ENCODE peak calls at places on chromosomes 7 and 10, in five cellular contexts. D, G, M, Q and H are unnamed samples.

GRCh38 chr7:141696386-141696785 is 5.6 kb downstream of the DENND11 start:
- ATAC-seq in Q (no peak), M (no peak), D (peak; percentile 32), G (no peak), H (no peak)

GRCh38 chr10:77496941-77497420 is 140.6 kb downstream of the KCNMA1 start:
- ATAC-seq in G (no peak), M (no peak), Q (no peak), D (no peak), H (no peak)

GRCh38 chr10:689433-690226 is at the start of gene DIP2C:
- ATAC-seq in G (peak; percentile 22), D (peak; percentile 88), Q (no peak), M (peak; percentile 84), H (peak; percentile 78)

GRCh38 chr10:114607358-114607998 is 50.6 kb downstream of the ABLIM1 start:
- ATAC-seq in Q (no peak), D (no peak), G (no peak), M (peak; percentile 22), H (peak; percentile 74)

GRCh38 chr7:1924185-1924817 is 254.2 kb downstream of the ELFN1 start:
- ATAC-seq in D (no peak), G (peak; percentile 16), M (no peak), Q (peak; percentile 55), H (no peak)

GRCh38 chr7:122137291-122138077 is 6.6 kb downstream of the AASS start:
- ATAC-seq in G (no peak), M (peak; percentile 56), D (peak; percentile 63), Q (no peak), H (peak; percentile 51)

GRCh38 chr10:127592586-127592985 is 43.5 kb downstream of the NPS start:
- ATAC-seq in D (no peak), Q (no peak), G (no peak), M (no peak), H (no peak)

GRCh38 chr7:30308392-30308791 is 24.0 kb downstream of the ZNRF2 start:
- ATAC-seq in M (no peak), D (no peak), G (peak; percentile 74), Q (peak; percentile 75), H (peak; percentile 52)

GRCh38 chr7:39709768-39710291 is 86.5 kb downstream of the RALA start:
- ATAC-seq in G (no peak), M (peak; percentile 76), D (peak; percentile 89), Q (no peak), H (peak; percentile 86)

GRCh38 chr7:2714636-2715035 is 26.6 kb downstream of the AMZ1 start:
- ATAC-seq in Q (no peak), M (no peak), D (no peak), G (no peak), H (no peak)

GRCh38 chr7:117717341-117717740 is 155.9 kb downstream of the CTTNBP2 start:
- ATAC-seq in Q (no peak), D (no peak), M (no peak), G (no peak), H (no peak)

GRCh38 chr7:24284699-24285506 is 913 bp downstream of the NPY start:
- ATAC-seq in D (peak; percentile 62), Q (no peak), M (no peak), G (peak; percentile 25), H (peak; percentile 54)

GRCh38 chr7:77330169-77330882 is 85.8 kb downstream of the GSAP start:
- ATAC-seq in Q (peak; percentile 70), D (peak; percentile 65), G (peak; percentile 49), M (peak; percentile 71), H (no peak)

GRCh38 chr7:135232720-135233119 is 918 bp upstream of the STRA8 start:
- ATAC-seq in D (no peak), M (no peak), Q (no peak), G (no peak), H (peak; percentile 40)

GRCh38 chr10:100447648-100448047 is 15.2 kb upstream of the WNT8B start:
- ATAC-seq in G (no peak), Q (no peak), M (no peak), D (no peak), H (no peak)

GRCh38 chr10:47447209-47447608 is 36.7 kb downstream of the ANXA8 start:
- ATAC-seq in Q (no peak), M (no peak), D (no peak), G (no peak), H (no peak)

GRCh38 chr7:107078517-107078966 is 34.0 kb downstream of the PRKAR2B start:
- ATAC-seq in Q (peak; percentile 20), G (no peak), M (no peak), D (peak; percentile 91), H (peak; percentile 81)

GRCh38 chr10:99994801-99995200 is 14.9 kb downstream of the DNMBP start:
- ATAC-seq in D (no peak), M (no peak), Q (no peak), G (no peak), H (no peak)

GRCh38 chr7:19224951-19225350 is 79.7 kb upstream of the FERD3L start:
- ATAC-seq in G (no peak), Q (no peak), M (no peak), D (no peak), H (no peak)

GRCh38 chr7:69739906-69740545 is 141.8 kb downstream of the AUTS2 start:
- ATAC-seq in Q (no peak), D (peak; percentile 19), G (peak; percentile 34), M (peak; percentile 85), H (peak; percentile 83)

GRCh38 chr7:107304063-107304462 is 135.3 kb downstream of the HBP1 start:
- ATAC-seq in Q (no peak), G (no peak), M (no peak), D (no peak), H (no peak)

GRCh38 chr10:80199828-80200227 is 5.5 kb downstream of the ANXA11 start:
- ATAC-seq in M (peak; percentile 34), G (no peak), Q (no peak), D (peak; percentile 15), H (no peak)

GRCh38 chr10:51620131-51620530 is 79.3 kb downstream of the CSTF2T start:
- ATAC-seq in M (no peak), D (no peak), G (no peak), Q (no peak), H (no peak)

GRCh38 chr10:132142396-132143161 is 44.2 kb upstream of the DPYSL4 start:
- ATAC-seq in G (peak; percentile 80), D (peak; percentile 92), Q (peak; percentile 80), M (peak; percentile 83), H (peak; percentile 61)

GRCh38 chr10:77011823-77012566 is 625.6 kb downstream of the KCNMA1 start:
- ATAC-seq in M (peak; percentile 82), Q (no peak), G (no peak), D (no peak), H (no peak)

GRCh38 chr10:87740232-87740631 is 77.8 kb downstream of the ATAD1 start:
- ATAC-seq in G (no peak), D (peak; percentile 58), M (no peak), Q (no peak), H (no peak)

GRCh38 chr7:25597881-25598456 is 369.7 kb upstream of the NPVF start:
- ATAC-seq in Q (peak; percentile 62), D (peak; percentile 23), M (no peak), G (peak; percentile 18), H (no peak)

GRCh38 chr10:17645591-17646345 is 1.8 kb downstream of the STAM start:
- ATAC-seq in Q (peak; percentile 43), G (peak; percentile 68), M (no peak), D (no peak), H (no peak)

GRCh38 chr10:35940067-35940989 is 298.2 kb upstream of the FZD8 start:
- ATAC-seq in G (no peak), D (peak; percentile 54), M (peak; percentile 77), Q (no peak), H (no peak)

GRCh38 chr7:66575398-66575797 is 53.3 kb upstream of the KCTD7 start:
- ATAC-seq in M (no peak), Q (peak; percentile 74), D (no peak), G (peak; percentile 75), H (no peak)

GRCh38 chr7:19061331-19061730 is 56.1 kb downstream of the TWIST1 start:
- ATAC-seq in M (no peak), G (no peak), D (no peak), Q (no peak), H (no peak)

GRCh38 chr10:114000461-114000860 is 43.2 kb upstream of the ADRB1 start:
- ATAC-seq in D (no peak), Q (no peak), G (no peak), M (no peak), H (no peak)

GRCh38 chr10:88555190-88555894 is 27.8 kb downstream of the RNLS start:
- ATAC-seq in Q (no peak), D (no peak), M (no peak), G (no peak), H (no peak)

GRCh38 chr7:129394982-129395906 is 39.0 kb upstream of the STRIP2 start:
- ATAC-seq in M (peak; percentile 22), G (no peak), Q (no peak), D (peak; percentile 19), H (no peak)

GRCh38 chr10:12707461-12708185 is 293.9 kb downstream of the CCDC3 start:
- ATAC-seq in M (peak; percentile 87), D (peak; percentile 62), G (peak; percentile 33), Q (peak; percentile 28), H (peak; percentile 87)

GRCh38 chr10:43273543-43273942 is 6.7 kb upstream of the RASGEF1A start:
- ATAC-seq in Q (no peak), M (no peak), D (no peak), G (no peak), H (no peak)

GRCh38 chr10:49089152-49089788 is 26.1 kb downstream of the VSTM4 start:
- ATAC-seq in M (peak; percentile 18), Q (no peak), D (peak; percentile 25), G (no peak), H (no peak)

GRCh38 chr10:95728535-95728934 is 27.4 kb upstream of the ENTPD1 start:
- ATAC-seq in M (peak; percentile 77), Q (no peak), D (peak; percentile 37), G (no peak), H (peak; percentile 27)

GRCh38 chr10:101839421-101840063 is 4.1 kb downstream of the KCNIP2 start:
- ATAC-seq in D (peak; percentile 66), Q (peak; percentile 19), M (peak; percentile 28), G (peak; percentile 47), H (peak; percentile 13)